ENCODE peak calls at places on chromosomes 4 and X, in nine cellular contexts. R, H, M, C, S, Y, T, E and V are unnamed samples.

GRCh38 chr4:145511913-145512522 is 30.4 kb downstream of the SMAD1 start:
- DNase-seq in R (no peak), H (no peak), M (no peak), C (no peak), S (no peak), Y (no peak), T (no peak), E (no peak), V (no peak)

GRCh38 chr4:108991929-108992328 is 229.1 kb upstream of the ETNPPL start:
- DNase-seq in R (no peak), H (no peak), M (no peak), C (no peak), S (no peak), Y (no peak), T (no peak), E (no peak), V (no peak)

GRCh38 chr4:150209140-150209829 is 131.0 kb downstream of the DCLK2 start:
- DNase-seq in R (peak), H (no peak), M (peak), C (peak), S (no peak), Y (no peak), T (peak), E (peak), V (no peak)

GRCh38 chr4:8435656-8436121 is 4.8 kb downstream of the ACOX3 start:
- DNase-seq in R (peak), H (peak), M (no peak), C (peak), S (no peak), Y (no peak), T (peak), E (no peak), V (peak)

GRCh38 chr4:10015140-10015753 is 6.0 kb downstream of the SLC2A9 start:
- DNase-seq in R (peak), H (no peak), M (no peak), C (no peak), S (peak), Y (no peak), T (peak), E (peak), V (no peak)

GRCh38 chrX:65407157-65407626 is 127.4 kb downstream of the LAS1L start:
- DNase-seq in R (peak), H (no peak), M (no peak), C (no peak), S (no peak), Y (no peak), T (no peak), E (no peak), V (no peak)

GRCh38 chrX:41759817-41760216 is 35.8 kb downstream of the GPR82 start:
- DNase-seq in R (peak), H (no peak), M (no peak), C (no peak), S (no peak), Y (no peak), T (no peak), E (peak), V (no peak)

GRCh38 chr4:2932951-2933565 is 30.1 kb downstream of the NOP14 start:
- DNase-seq in R (peak), H (no peak), M (no peak), C (no peak), S (no peak), Y (peak), T (peak), E (no peak), V (no peak)

GRCh38 chr4:173508386-173509002 is 21.5 kb downstream of the HAND2 start:
- DNase-seq in R (no peak), H (no peak), M (no peak), C (no peak), S (no peak), Y (no peak), T (no peak), E (no peak), V (no peak)

GRCh38 chr4:121484633-121485032 is 103.8 kb upstream of the QRFPR start:
- DNase-seq in R (peak), H (no peak), M (peak), C (no peak), S (no peak), Y (no peak), T (no peak), E (peak), V (no peak)

GRCh38 chr4:20381005-20381404 is 129.3 kb downstream of the SLIT2 start:
- DNase-seq in R (no peak), H (no peak), M (no peak), C (no peak), S (no peak), Y (no peak), T (no peak), E (no peak), V (no peak)

GRCh38 chr4:106463622-106464021 is 95.0 kb upstream of the GIMD1 start:
- DNase-seq in R (no peak), H (no peak), M (no peak), C (no peak), S (no peak), Y (no peak), T (no peak), E (no peak), V (no peak)

GRCh38 chr4:72473434-72473900 is 95.6 kb downstream of the ADAMTS3 start:
- DNase-seq in R (no peak), H (no peak), M (no peak), C (no peak), S (no peak), Y (no peak), T (no peak), E (no peak), V (no peak)

GRCh38 chr4:88792268-88792781 is 94.7 kb upstream of the NAP1L5 start:
- DNase-seq in R (peak), H (no peak), M (no peak), C (no peak), S (no peak), Y (no peak), T (no peak), E (no peak), V (no peak)